ENCODE peak calls at places on chromosomes 1 and 21, in four cellular contexts. B, L, E and M are unnamed samples.
A peak's percentile ranks its signal among the peaks of the same experiment; 100 is the strongest.

GRCh38 chr1:26922201-26922729 is 722 bp downstream of the NUDC start:
- DNase-seq in B (no peak), L (no peak), E (no peak), M (no peak)

GRCh38 chr1:216183007-216183406 is 240.2 kb downstream of the USH2A start:
- DNase-seq in B (no peak), L (no peak), E (no peak), M (no peak)

GRCh38 chr1:68270993-68271392 is 38.7 kb upstream of the WLS start:
- DNase-seq in B (no peak), L (no peak), E (no peak), M (no peak)

GRCh38 chr1:1989759-1990158 is 13.8 kb downstream of the CFAP74 start:
- DNase-seq in B (no peak), L (no peak), E (no peak), M (no peak)

GRCh38 chr1:206658981-206659273 is 23.6 kb downstream of the DYRK3 start:
- DNase-seq in B (no peak), L (no peak), E (no peak), M (no peak)

GRCh38 chr21:25909341-25909740 is 174.6 kb downstream of the GABPA start:
- DNase-seq in B (no peak), L (no peak), E (no peak), M (no peak)

GRCh38 chr1:183033205-183033604 is 10.0 kb downstream of the LAMC1 start:
- DNase-seq in B (no peak), L (no peak), E (no peak), M (peak; percentile 51)

GRCh38 chr1:64136749-64137568 is 66.5 kb upstream of the UBE2U start:
- DNase-seq in B (peak; percentile 88), L (peak; percentile 75), E (peak; percentile 85), M (peak; percentile 67)

GRCh38 chr1:192826791-192827477 is 18.1 kb downstream of the RGS2 start:
- DNase-seq in B (no peak), L (no peak), E (no peak), M (no peak)

GRCh38 chr1:235906436-235906835 is 39.7 kb upstream of the LYST start:
- DNase-seq in B (no peak), L (no peak), E (no peak), M (no peak)

GRCh38 chr1:23080885-23081284 is 61.6 kb downstream of the KDM1A start:
- DNase-seq in B (no peak), L (no peak), E (no peak), M (no peak)

GRCh38 chr1:106879538-106879937 is 176.9 kb upstream of the PRMT6 start:
- DNase-seq in B (peak; percentile 92), L (no peak), E (peak; percentile 86), M (peak; percentile 37)

GRCh38 chr21:44305691-44306090 is 5.8 kb downstream of the PFKL start:
- DNase-seq in B (no peak), L (no peak), E (no peak), M (no peak)

GRCh38 chr1:109307363-109308021 is 681 bp upstream of the MYBPHL start:
- DNase-seq in B (peak; percentile 21), L (no peak), E (no peak), M (no peak)

GRCh38 chr1:117416004-117416403 is 48.8 kb downstream of the MAN1A2 start:
- DNase-seq in B (no peak), L (no peak), E (no peak), M (no peak)

GRCh38 chr1:187409341-187409740 is 580.6 kb downstream of the PLA2G4A start:
- DNase-seq in B (no peak), L (no peak), E (no peak), M (no peak)

GRCh38 chr1:224800486-224801119 is 128.9 kb upstream of the DNAH14 start:
- DNase-seq in B (no peak), L (no peak), E (no peak), M (no peak)

GRCh38 chr1:4668738-4669700 is 14.6 kb downstream of the AJAP1 start:
- DNase-seq in B (no peak), L (no peak), E (no peak), M (no peak)

GRCh38 chr1:175154595-175155472 is 37.7 kb downstream of the KIAA0040 start:
- DNase-seq in B (peak; percentile 85), L (peak; percentile 61), E (peak; percentile 82), M (peak; percentile 67)

GRCh38 chr1:38138498-38139233 is 92.1 kb upstream of the POU3F1 start:
- DNase-seq in B (peak; percentile 91), L (peak; percentile 99), E (peak; percentile 82), M (no peak)

GRCh38 chr1:105914403-105914802 is 1142.1 kb upstream of the PRMT6 start:
- DNase-seq in B (no peak), L (no peak), E (no peak), M (peak; percentile 24)

GRCh38 chr1:6495540-6496359 is 4.3 kb upstream of the PLEKHG5 start:
- DNase-seq in B (no peak), L (no peak), E (no peak), M (no peak)

GRCh38 chr1:111736548-111737215 is 2.5 kb downstream of the INKA2 start:
- DNase-seq in B (no peak), L (no peak), E (no peak), M (no peak)

GRCh38 chr1:100868364-100868995 is 26.2 kb downstream of the EXTL2 start:
- DNase-seq in B (no peak), L (no peak), E (no peak), M (no peak)

GRCh38 chr1:104265163-104265562 is 515.5 kb downstream of the AMY1C start:
- DNase-seq in B (no peak), L (no peak), E (no peak), M (no peak)

GRCh38 chr1:94055459-94056122 is 65.4 kb downstream of the ABCA4 start:
- DNase-seq in B (no peak), L (no peak), E (no peak), M (no peak)

GRCh38 chr21:45403825-45404725 is 890 bp upstream of the COL18A1 start:
- DNase-seq in B (peak; percentile 89), L (peak; percentile 65), E (no peak), M (no peak)

GRCh38 chr1:2308844-2309243 is 80.7 kb downstream of the SKI start:
- DNase-seq in B (no peak), L (no peak), E (no peak), M (no peak)

GRCh38 chr1:202964755-202965440 is 2.2 kb downstream of the CYB5R1 start:
- DNase-seq in B (no peak), L (peak; percentile 60), E (peak; percentile 75), M (peak; percentile 61)

GRCh38 chr1:93804412-93804811 is 74.6 kb downstream of the DNTTIP2 start:
- DNase-seq in B (no peak), L (peak; percentile 38), E (no peak), M (peak; percentile 18)

GRCh38 chr1:15246960-15247614 is at the start of gene FHAD1:
- DNase-seq in B (peak; percentile 74), L (peak; percentile 73), E (peak; percentile 78), M (peak; percentile 75)

GRCh38 chr1:86224651-86225050 is 68.1 kb upstream of the COL24A1 start:
- DNase-seq in B (no peak), L (no peak), E (no peak), M (no peak)
- H3K4me3 ChIP-seq in B (no peak overlapping the region), L (no peak overlapping the region), E (no peak overlapping the region), M (no peak overlapping the region)

DNA sequence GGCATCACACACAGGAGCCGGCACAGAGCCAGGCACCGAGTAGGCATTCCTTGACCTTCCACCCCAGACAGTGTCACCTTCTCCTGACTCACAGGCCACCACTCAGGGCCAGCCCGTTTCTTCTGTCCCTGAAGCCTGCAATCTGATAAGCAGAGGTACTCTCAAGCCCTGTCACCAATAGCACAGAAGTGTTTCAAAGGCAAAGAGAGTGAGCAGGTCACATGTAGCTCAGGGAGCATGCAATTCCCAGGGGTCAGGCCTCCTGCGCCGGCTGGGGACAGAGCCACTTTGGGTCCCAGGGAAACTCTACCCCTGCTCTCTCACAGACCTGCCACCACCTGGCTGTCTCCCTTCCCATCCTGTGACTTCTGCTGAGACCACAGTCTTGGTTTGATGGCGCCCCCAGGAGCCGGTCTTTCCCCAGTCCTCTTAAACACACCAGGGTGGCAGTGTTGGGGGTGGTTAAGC is 13.2 kb downstream of the CAPN9 start:
- DNase-seq in B (no peak), L (no peak), E (peak; percentile 48), M (no peak)
- TF ChIP-seq CTCF in B (no peak), L (no peak), E (peak; percentile 9), M (no peak)

GRCh38 chr1:195733826-195734225 is 874.4 kb downstream of the KCNT2 start:
- DNase-seq in B (no peak), L (no peak), E (no peak), M (peak; percentile 34)
- H3K4me3 ChIP-seq in B (no peak overlapping the region), L (no peak overlapping the region), E (no peak overlapping the region), M (no peak overlapping the region)

GRCh38 chr1:110480356-110481096 is 29.6 kb downstream of the PROK1 start:
- DNase-seq in B (no peak), L (no peak), E (no peak), M (no peak)

GRCh38 chr1:110484801-110485200 is 33.9 kb downstream of the PROK1 start:
- DNase-seq in B (no peak), L (no peak), E (no peak), M (no peak)

GRCh38 chr1:110481968-110482623 is 31.1 kb downstream of the PROK1 start:
- DNase-seq in B (no peak), L (no peak), E (no peak), M (no peak)

GRCh38 chr1:110483308-110483685 is 32.3 kb downstream of the PROK1 start:
- DNase-seq in B (no peak), L (no peak), E (no peak), M (no peak)

GRCh38 chr1:110482662-110483307 is 31.8 kb downstream of the PROK1 start:
- DNase-seq in B (no peak), L (no peak), E (no peak), M (peak; percentile 25)
- TF ChIP-seq CTCF in B (no peak), L (no peak), E (no peak), M (peak; percentile 6)

DNA sequence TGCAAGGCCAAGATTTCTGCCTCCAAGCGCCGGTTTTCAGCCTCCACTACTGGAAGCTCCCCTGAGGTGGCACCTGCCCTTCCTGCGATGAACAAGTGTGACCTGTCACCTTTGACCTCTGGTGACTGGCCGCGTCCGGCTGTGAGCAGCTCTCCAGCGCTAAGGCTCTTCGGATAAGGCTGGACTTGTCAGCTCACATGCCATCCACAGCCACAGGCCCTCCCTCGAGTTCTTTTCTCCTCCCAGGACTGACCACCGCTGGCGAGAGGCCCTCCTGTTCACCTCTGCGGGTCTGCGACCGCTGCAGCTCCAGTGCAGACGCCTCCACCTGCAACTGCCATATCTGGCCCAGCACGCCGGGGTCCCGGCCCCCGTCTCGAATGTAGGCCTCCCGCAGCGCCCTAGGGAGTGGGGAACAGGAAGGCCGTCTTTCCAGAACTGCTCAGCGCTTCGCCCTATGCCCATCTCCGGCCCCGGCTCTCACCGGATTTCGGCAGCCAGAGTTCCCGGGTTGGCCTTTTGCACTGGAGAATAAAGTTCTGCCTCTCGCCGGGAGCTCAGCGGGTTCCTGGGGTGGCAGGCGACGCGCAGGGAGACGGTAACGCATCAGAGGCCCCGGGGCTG is 1.5 kb downstream of the CCDC17 start:
- DNase-seq in B (no peak), L (no peak), E (no peak), M (no peak)
- H3K4me3 ChIP-seq in B (peak overlapping the region; percentile 43), L (no peak overlapping the region), E (peak overlapping the region; percentile 27), M (no peak overlapping the region)